ENCODE peak calls at places on chromosomes 1 and 21, in ten cellular contexts. T, H, Q, R, K, V, E, P, G and F are unnamed samples.

GRCh38 chr1:42370876-42371549 is 9.6 kb upstream of the RIMKLA start:
- DNase-seq in T (no peak), H (no peak), Q (no peak), R (no peak), K (no peak), V (peak), E (peak), P (peak), G (no peak), F (no peak)

GRCh38 chr1:147785794-147786506 is 25.5 kb upstream of the GJA5 start:
- DNase-seq in T (no peak), H (no peak), Q (no peak), R (no peak), K (no peak), V (peak), E (no peak), P (no peak), G (no peak), F (no peak)

GRCh38 chr1:100485855-100486258 is 52.1 kb upstream of the GPR88 start:
- DNase-seq in T (no peak), H (no peak), Q (no peak), R (no peak), K (no peak), V (peak), E (no peak), P (peak), G (no peak), F (no peak)

GRCh38 chr1:158087320-158087927 is 93.3 kb upstream of the CD1D start:
- DNase-seq in T (peak), H (peak), Q (peak), R (peak), K (no peak), V (peak), E (peak), P (peak), G (peak), F (peak)

GRCh38 chr1:29453502-29454240 is 217.3 kb downstream of the PTPRU start:
- DNase-seq in T (peak), H (peak), Q (peak), R (no peak), K (peak), V (peak), E (peak), P (peak), G (peak), F (peak)

GRCh38 chr1:4702927-4703326 is 48.5 kb downstream of the AJAP1 start:
- DNase-seq in T (no peak), H (no peak), Q (no peak), R (no peak), K (no peak), V (peak), E (no peak), P (no peak), G (no peak), F (no peak)

GRCh38 chr1:8169364-8170058 is 143.4 kb upstream of the ERRFI1 start:
- DNase-seq in T (peak), H (peak), Q (peak), R (no peak), K (peak), V (peak), E (peak), P (peak), G (peak), F (peak)

GRCh38 chr1:44251486-44251885 is 38.2 kb downstream of the DMAP1 start:
- DNase-seq in T (no peak), H (no peak), Q (no peak), R (no peak), K (no peak), V (no peak), E (no peak), P (no peak), G (no peak), F (no peak)

GRCh38 chr1:226825037-226825745 is 45.2 kb upstream of the PSEN2 start:
- DNase-seq in T (no peak), H (no peak), Q (no peak), R (no peak), K (no peak), V (no peak), E (no peak), P (no peak), G (no peak), F (no peak)

GRCh38 chr21:26236281-26236680 is 65.7 kb upstream of the APP start:
- DNase-seq in T (no peak), H (peak), Q (no peak), R (no peak), K (no peak), V (no peak), E (no peak), P (no peak), G (no peak), F (no peak)

GRCh38 chr1:2334883-2335534 is 56.3 kb downstream of the MORN1 start:
- DNase-seq in T (no peak), H (no peak), Q (no peak), R (no peak), K (no peak), V (no peak), E (peak), P (no peak), G (no peak), F (no peak)

GRCh38 chr1:58201492-58202106 is 344.9 kb downstream of the OMA1 start:
- DNase-seq in T (no peak), H (no peak), Q (no peak), R (no peak), K (no peak), V (no peak), E (no peak), P (no peak), G (no peak), F (no peak)

GRCh38 chr1:15475737-15476314 is at the start of gene CELA2B:
- DNase-seq in T (no peak), H (no peak), Q (no peak), R (no peak), K (no peak), V (no peak), E (no peak), P (no peak), G (no peak), F (no peak)

GRCh38 chr1:205456383-205456867 is 580 bp upstream of the BLACAT1 start:
- DNase-seq in T (no peak), H (no peak), Q (no peak), R (no peak), K (no peak), V (no peak), E (no peak), P (no peak), G (no peak), F (no peak)

GRCh38 chr1:226419284-226419683 is 11.4 kb upstream of the PARP1 start:
- DNase-seq in T (no peak), H (peak), Q (no peak), R (no peak), K (no peak), V (peak), E (no peak), P (no peak), G (no peak), F (no peak)

GRCh38 chr21:35943752-35944151 is 116.6 kb downstream of the SETD4 start:
- DNase-seq in T (no peak), H (no peak), Q (no peak), R (no peak), K (no peak), V (no peak), E (no peak), P (peak), G (no peak), F (no peak)

GRCh38 chr1:84330125-84330984 is 28.8 kb downstream of the SAMD13 start:
- DNase-seq in T (no peak), H (no peak), Q (no peak), R (no peak), K (no peak), V (no peak), E (no peak), P (no peak), G (no peak), F (no peak)

GRCh38 chr1:20847619-20848080 is 60.5 kb upstream of the HP1BP3 start:
- DNase-seq in T (peak), H (peak), Q (no peak), R (no peak), K (no peak), V (peak), E (no peak), P (no peak), G (peak), F (peak)

GRCh38 chr1:164704954-164705353 is 146.0 kb downstream of the PBX1 start:
- DNase-seq in T (no peak), H (no peak), Q (no peak), R (no peak), K (no peak), V (no peak), E (no peak), P (no peak), G (no peak), F (no peak)

GRCh38 chr1:6419397-6419802 is 319 bp downstream of the HES2 start:
- DNase-seq in T (no peak), H (peak), Q (no peak), R (no peak), K (no peak), V (peak), E (no peak), P (no peak), G (peak), F (no peak)

GRCh38 chr1:9453375-9454093 is 85.7 kb upstream of the SLC25A33 start:
- DNase-seq in T (no peak), H (no peak), Q (no peak), R (no peak), K (no peak), V (no peak), E (no peak), P (no peak), G (no peak), F (no peak)

GRCh38 chr1:29519108-29519507 is 282.8 kb downstream of the PTPRU start:
- DNase-seq in T (no peak), H (no peak), Q (no peak), R (peak), K (no peak), V (no peak), E (no peak), P (no peak), G (no peak), F (no peak)

GRCh38 chr1:113830039-113830438 is 17.8 kb upstream of the RSBN1 start:
- DNase-seq in T (no peak), H (peak), Q (no peak), R (no peak), K (no peak), V (peak), E (no peak), P (no peak), G (no peak), F (no peak)

GRCh38 chr1:234125283-234125682 is 220.8 kb downstream of the SLC35F3 start:
- DNase-seq in T (no peak), H (no peak), Q (no peak), R (no peak), K (no peak), V (peak), E (peak), P (no peak), G (peak), F (no peak)

GRCh38 chr1:150960646-150961045 is 14.0 kb downstream of the CERS2 start:
- DNase-seq in T (no peak), H (no peak), Q (no peak), R (no peak), K (no peak), V (no peak), E (no peak), P (no peak), G (no peak), F (no peak)

GRCh38 chr1:68103006-68103545 is 52.6 kb upstream of the DIRAS3 start:
- DNase-seq in T (no peak), H (no peak), Q (no peak), R (no peak), K (no peak), V (no peak), E (no peak), P (no peak), G (no peak), F (no peak)

GRCh38 chr1:36533897-36534296 is 51.2 kb upstream of the CSF3R start:
- DNase-seq in T (no peak), H (no peak), Q (no peak), R (no peak), K (no peak), V (no peak), E (no peak), P (no peak), G (no peak), F (no peak)

GRCh38 chr1:195462152-195462551 is 1146.1 kb downstream of the KCNT2 start:
- DNase-seq in T (no peak), H (no peak), Q (no peak), R (no peak), K (no peak), V (no peak), E (no peak), P (no peak), G (no peak), F (no peak)

GRCh38 chr1:110673197-110673701 is 1.5 kb downstream of the KCNA3 start:
- DNase-seq in T (no peak), H (no peak), Q (no peak), R (no peak), K (no peak), V (no peak), E (no peak), P (no peak), G (no peak), F (no peak)

GRCh38 chr1:110674337-110675059 is at the start of gene KCNA3:
- DNase-seq in T (no peak), H (no peak), Q (no peak), R (peak), K (peak), V (peak), E (no peak), P (no peak), G (no peak), F (no peak)

GRCh38 chr1:110672753-110673108 is 2.0 kb downstream of the KCNA3 start:
- DNase-seq in T (no peak), H (no peak), Q (no peak), R (no peak), K (peak), V (no peak), E (no peak), P (peak), G (no peak), F (no peak)

GRCh38 chr1:110675060-110675791 is 486 bp upstream of the KCNA3 start:
- DNase-seq in T (no peak), H (no peak), Q (no peak), R (no peak), K (no peak), V (no peak), E (no peak), P (no peak), G (no peak), F (no peak)

DNA sequence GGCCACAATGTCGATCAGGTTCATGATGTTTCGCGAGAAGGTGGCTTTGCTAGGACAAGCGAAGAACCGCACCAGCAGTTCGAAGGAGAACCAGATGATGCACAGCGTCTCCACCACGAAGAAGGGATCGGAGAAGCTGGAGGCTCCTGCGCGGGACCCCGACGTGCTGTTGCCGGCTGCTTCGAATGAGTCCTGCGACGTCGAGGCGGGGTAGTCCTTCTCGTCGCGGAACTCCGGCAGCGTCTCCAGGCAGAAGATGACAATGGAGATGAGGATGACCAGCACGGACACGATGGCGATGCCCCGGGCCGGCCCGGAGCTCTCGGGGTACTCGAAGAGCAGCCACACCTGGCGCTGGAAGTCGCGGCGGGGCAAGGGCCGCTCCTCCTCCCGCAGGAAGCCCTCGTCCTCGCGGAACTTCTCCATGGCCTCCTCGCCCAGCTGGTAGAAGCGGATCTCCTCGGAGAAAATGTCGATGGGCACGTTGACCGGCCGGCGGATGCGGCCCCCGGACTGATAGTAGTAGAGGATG is 869 bp downstream of the KCNA3 start:
- DNase-seq in T (no peak), H (no peak), Q (no peak), R (no peak), K (peak), V (no peak), E (no peak), P (no peak), G (no peak), F (no peak)
- H3K4me3 ChIP-seq in T (no peak), H (peak), Q (no peak), R (peak), K (peak), V (no peak), E (no peak), P (peak), G (peak), F (no peak)

DNA sequence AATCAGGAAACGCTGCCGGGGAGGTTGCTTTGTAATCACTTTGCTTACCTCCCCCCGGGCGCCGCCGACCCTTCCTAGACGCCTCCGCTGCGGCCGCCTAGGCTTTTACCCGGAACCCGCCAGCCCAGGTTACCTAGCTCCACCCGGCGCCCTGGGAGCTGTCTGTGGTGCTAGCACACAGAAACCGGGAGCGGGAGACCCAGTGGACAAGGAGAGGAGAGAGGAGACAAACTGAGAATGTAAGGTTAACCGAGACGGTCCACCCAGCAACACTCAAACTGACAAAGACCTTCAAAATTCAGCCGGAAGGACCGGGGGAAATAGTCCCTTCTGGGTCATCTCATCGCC is 9.8 kb downstream of the BARHL2 start:
- DNase-seq in T (no peak), H (peak), Q (no peak), R (peak), K (no peak), V (peak), E (peak), P (peak), G (peak), F (peak)
- H3K4me3 ChIP-seq in T (no peak), H (peak), Q (no peak), R (peak), K (no peak), V (peak), E (no peak), P (no peak), G (peak), F (peak)

DNA sequence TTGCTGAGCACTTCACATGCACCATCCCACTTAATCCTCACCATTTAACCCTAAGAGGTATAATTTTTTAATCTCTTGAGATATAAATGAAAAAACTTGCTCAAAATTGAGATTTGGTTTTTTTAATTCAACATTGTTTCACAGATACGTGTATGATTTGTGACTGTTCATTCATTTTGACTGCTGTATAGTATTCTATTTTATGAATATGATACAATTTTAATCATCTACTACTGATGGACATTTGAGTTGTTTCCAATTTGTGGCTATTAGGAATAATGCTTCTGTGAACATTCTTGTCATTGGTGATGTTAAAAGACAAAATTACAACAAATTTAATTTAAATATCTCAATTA is 617 bp upstream of the ZMYM6 start:
- DNase-seq in T (no peak), H (no peak), Q (no peak), R (no peak), K (no peak), V (no peak), E (no peak), P (no peak), G (no peak), F (no peak)
- H3K4me3 ChIP-seq in T (peak), H (peak), Q (no peak), R (peak), K (peak), V (peak), E (peak), P (no peak), G (peak), F (peak)

GRCh38 chr1:200243042-200243437 is 166.8 kb downstream of the ZNF281 start:
- DNase-seq in T (no peak), H (peak), Q (no peak), R (no peak), K (no peak), V (peak), E (no peak), P (no peak), G (no peak), F (peak)
- H3K4me3 ChIP-seq in T (peak), H (peak), Q (peak), R (no peak), K (no peak), V (peak), E (no peak), P (no peak), G (no peak), F (peak)

GRCh38 chr1:174018565-174018964 is 3.6 kb downstream of the RC3H1 start:
- DNase-seq in T (no peak), H (no peak), Q (no peak), R (no peak), K (no peak), V (no peak), E (no peak), P (no peak), G (no peak), F (no peak)
- H3K4me3 ChIP-seq in T (no peak), H (no peak), Q (no peak), R (no peak), K (no peak), V (no peak), E (no peak), P (no peak), G (no peak), F (no peak)